ENCODE peak calls at places on chromosomes 5 and 9, in ten cellular contexts. K is body of pancreas, V is HCT116, U is IMR-90, G is upper lobe of left lung, S is uterus, T is stomach, Z is A549, Y is adrenal gland, Q is Peyer's patch. O is an unnamed sample. For H3K4me1, the result is how much of the 10 kb centered on the place peaks cover.

GRCh38 chr5:103256178-103256577 is 2.4 kb upstream of the MACIR start:
- DNase-seq in K (no peak), V (no peak), U (no peak), G (no peak), S (no peak), T (no peak), Z (no peak), Y (no peak), Q (no peak), O (no peak)

GRCh38 chr9:123642291-123643278 is 286.6 kb downstream of the CRB2 start:
- DNase-seq in K (peak), V (no peak), U (peak), G (no peak), S (peak), T (peak), Z (no peak), Y (peak), Q (no peak), O (no peak)

GRCh38 chr9:93012998-93013855 is 45.3 kb upstream of the SUSD3 start:
- DNase-seq in K (no peak), V (no peak), U (no peak), G (no peak), S (peak), T (no peak), Z (no peak), Y (no peak), Q (peak), O (no peak)

GRCh38 chr5:169591636-169592035 is 8.1 kb downstream of the SPDL1 start:
- DNase-seq in K (no peak), V (no peak), U (peak), G (no peak), S (no peak), T (no peak), Z (no peak), Y (no peak), Q (no peak), O (no peak)

GRCh38 chr5:131974956-131975726 is 29.7 kb upstream of the MEIKIN start:
- DNase-seq in K (no peak), V (no peak), U (no peak), G (no peak), S (no peak), T (no peak), Z (no peak), Y (no peak), Q (peak), O (no peak)

GRCh38 chr9:107693620-107694326 is 204.2 kb upstream of the KLF4 start:
- DNase-seq in K (no peak), V (no peak), U (peak), G (no peak), S (no peak), T (no peak), Z (no peak), Y (no peak), Q (no peak), O (no peak)

GRCh38 chr5:142334548-142334947 is 9.7 kb upstream of the SPRY4 start:
- DNase-seq in K (no peak), V (no peak), U (no peak), G (no peak), S (no peak), T (no peak), Z (no peak), Y (no peak), Q (no peak), O (no peak)

GRCh38 chr5:103774736-103775135 is 212.1 kb upstream of the NUDT12 start:
- DNase-seq in K (no peak), V (no peak), U (peak), G (no peak), S (no peak), T (no peak), Z (no peak), Y (no peak), Q (no peak), O (no peak)

GRCh38 chr9:123864291-123864690 is 65.6 kb downstream of the DENND1A start:
- DNase-seq in K (no peak), V (no peak), U (no peak), G (no peak), S (no peak), T (no peak), Z (no peak), Y (no peak), Q (no peak), O (no peak)

DNA sequence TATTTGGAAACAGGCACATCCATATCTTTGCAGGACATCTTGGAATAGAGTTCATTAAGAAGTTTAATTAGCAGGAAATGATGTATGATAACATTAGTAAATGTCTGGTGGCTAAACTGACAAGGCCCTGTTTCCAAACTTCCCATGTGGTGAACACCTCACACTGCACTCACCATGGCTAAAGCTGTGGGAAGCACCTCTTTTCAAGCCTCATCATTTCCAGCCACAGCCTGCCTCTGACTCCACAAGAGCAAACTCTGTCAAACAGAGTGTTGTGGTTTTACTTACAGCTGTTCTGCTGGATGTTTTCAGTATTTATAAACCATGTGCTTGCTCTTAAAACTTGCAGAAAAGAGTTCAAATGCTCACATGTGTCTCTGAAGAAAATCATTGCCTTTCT is 14.9 kb upstream of the NDUFB6 start:
- DNase-seq in K (no peak), V (no peak), U (peak), G (no peak), S (no peak), T (no peak), Z (no peak), Y (no peak), Q (no peak), O (no peak)
- TF ChIP-seq CTCF in K (no peak), V (no peak), U (no peak), G (no peak), S (no peak), T (no peak), Z (no peak), Y (no peak), Q (no peak), O (no peak)

DNA sequence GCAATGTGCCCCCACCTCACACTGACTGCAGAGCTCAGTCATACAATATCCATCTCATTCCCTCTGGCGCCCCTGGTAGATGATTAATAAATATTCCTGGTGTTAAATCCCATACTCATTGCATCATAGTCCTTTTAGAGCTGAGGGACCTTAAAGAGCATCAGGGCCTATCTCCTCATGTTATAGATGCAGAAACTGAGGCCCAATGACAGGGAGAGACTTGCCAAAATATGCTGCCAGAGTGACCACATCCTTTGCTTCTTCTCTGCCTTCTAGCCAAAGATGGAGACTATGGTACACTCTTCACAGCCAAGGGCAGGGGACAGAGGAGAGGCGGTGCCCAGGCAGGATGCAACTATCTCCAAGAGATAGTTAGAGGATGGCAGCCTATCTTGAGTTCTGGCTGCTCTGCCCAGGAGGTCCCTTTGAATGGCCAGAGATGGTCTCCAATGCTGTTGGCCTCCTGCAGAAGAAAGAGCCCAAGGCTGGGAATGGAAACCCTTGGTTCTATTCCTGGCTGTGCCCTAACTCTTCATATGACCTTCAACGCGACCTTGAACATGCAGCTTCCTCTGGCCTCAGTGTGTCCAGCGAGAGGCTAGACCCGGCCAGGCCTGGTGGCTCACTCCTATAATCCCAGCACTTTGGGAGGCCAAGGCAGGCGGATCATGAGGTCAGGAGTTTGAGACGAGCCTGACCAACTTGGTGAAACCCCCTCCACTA is 36.3 kb upstream of the IL17B start:
- DNase-seq in K (no peak), V (no peak), U (no peak), G (no peak), S (no peak), T (no peak), Z (no peak), Y (no peak), Q (no peak), O (no peak)
- H3K4me1 ChIP-seq in K (under half), V (under half), U (half or more), G (under half), S (under half), T (under half), Z (under half), Y (under half), Q (under half), O (under half)

GRCh38 chr5:127070243-127070642 is 3.1 kb downstream of the C5orf63 start:
- DNase-seq in K (no peak), V (no peak), U (no peak), G (no peak), S (no peak), T (no peak), Z (no peak), Y (no peak), Q (no peak), O (no peak)

GRCh38 chr5:127077346-127077745 is 4.0 kb upstream of the C5orf63 start:
- DNase-seq in K (no peak), V (no peak), U (no peak), G (no peak), S (no peak), T (no peak), Z (no peak), Y (no peak), Q (no peak), O (no peak)

GRCh38 chr5:127074466-127074865 is 1.2 kb upstream of the C5orf63 start:
- DNase-seq in K (no peak), V (no peak), U (no peak), G (no peak), S (no peak), T (no peak), Z (no peak), Y (no peak), Q (no peak), O (no peak)

GRCh38 chr5:127076730-127077129 is 3.4 kb upstream of the C5orf63 start:
- DNase-seq in K (no peak), V (no peak), U (peak), G (no peak), S (no peak), T (no peak), Z (no peak), Y (peak), Q (no peak), O (no peak)

GRCh38 chr5:127072861-127073846 is at the start of gene C5orf63:
- DNase-seq in K (peak), V (peak), U (peak), G (peak), S (peak), T (peak), Z (peak), Y (peak), Q (peak), O (peak)
- TF ChIP-seq POLR2A in K (peak), V (peak), U (no peak), G (peak), S (no peak), T (no peak), Z (peak), Y (no peak), Q (peak), O (peak)

DNA sequence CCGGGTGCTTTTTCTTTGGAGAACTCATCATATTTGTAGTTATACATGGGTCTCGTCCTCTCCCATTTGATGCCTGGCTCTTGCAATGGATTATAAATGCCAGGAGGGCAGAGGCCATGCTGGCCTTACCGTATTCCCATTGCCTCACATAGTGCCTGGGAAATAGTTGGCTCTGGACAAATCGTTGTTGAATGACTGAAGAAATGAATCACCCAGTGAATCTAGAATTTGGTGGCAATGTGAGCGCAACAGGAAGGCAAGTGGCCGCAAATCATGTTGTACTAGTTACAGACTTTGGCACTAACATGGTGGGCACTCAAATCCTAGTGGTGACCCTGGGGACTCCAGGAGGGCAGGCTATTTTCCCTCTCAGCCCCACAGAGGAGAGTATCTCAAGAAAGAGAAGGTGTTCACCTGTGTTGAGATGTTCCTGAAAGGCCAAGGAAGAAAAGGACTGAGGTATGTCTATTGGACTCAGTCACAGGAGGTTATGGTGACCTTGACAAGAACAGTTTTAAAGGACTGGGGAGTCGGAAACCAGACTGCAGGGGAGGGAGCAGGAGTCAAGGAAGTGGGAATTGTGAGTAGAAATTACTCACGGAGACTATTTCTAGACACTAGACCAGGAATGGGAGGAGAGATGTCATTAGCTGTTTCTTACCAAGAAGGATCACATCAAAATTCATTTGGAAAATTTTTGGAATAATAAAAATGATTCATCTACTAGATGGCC is 61.7 kb upstream of the COL15A1 start:
- DNase-seq in K (no peak), V (no peak), U (no peak), G (no peak), S (no peak), T (no peak), Z (no peak), Y (no peak), Q (no peak), O (no peak)
- TF ChIP-seq CTCF in K (no peak), V (no peak), U (no peak), G (no peak), S (no peak), T (no peak), Z (no peak), Y (no peak), Q (no peak), O (no peak)

GRCh38 chr9:81633952-81634421 is 55.4 kb downstream of the TLE1 start:
- DNase-seq in K (no peak), V (no peak), U (no peak), G (peak), S (no peak), T (no peak), Z (no peak), Y (no peak), Q (no peak), O (no peak)

GRCh38 chr9:81635526-81636279 is 53.6 kb downstream of the TLE1 start:
- DNase-seq in K (no peak), V (no peak), U (peak), G (no peak), S (no peak), T (no peak), Z (no peak), Y (no peak), Q (no peak), O (no peak)

GRCh38 chr9:81634437-81634836 is 54.9 kb downstream of the TLE1 start:
- DNase-seq in K (no peak), V (no peak), U (no peak), G (no peak), S (no peak), T (no peak), Z (no peak), Y (no peak), Q (no peak), O (no peak)

GRCh38 chr9:81636280-81636653 is 53.1 kb downstream of the TLE1 start:
- DNase-seq in K (no peak), V (no peak), U (no peak), G (no peak), S (no peak), T (no peak), Z (no peak), Y (no peak), Q (no peak), O (no peak)

GRCh38 chr9:81634915-81635516 is 54.3 kb downstream of the TLE1 start:
- DNase-seq in K (no peak), V (no peak), U (peak), G (no peak), S (no peak), T (no peak), Z (no peak), Y (no peak), Q (no peak), O (no peak)
- H3K4me1 ChIP-seq in K (under half), V (under half), U (under half), G (under half), S (under half), T (under half), Z (half or more), Y (under half), Q (under half), O (under half)

DNA sequence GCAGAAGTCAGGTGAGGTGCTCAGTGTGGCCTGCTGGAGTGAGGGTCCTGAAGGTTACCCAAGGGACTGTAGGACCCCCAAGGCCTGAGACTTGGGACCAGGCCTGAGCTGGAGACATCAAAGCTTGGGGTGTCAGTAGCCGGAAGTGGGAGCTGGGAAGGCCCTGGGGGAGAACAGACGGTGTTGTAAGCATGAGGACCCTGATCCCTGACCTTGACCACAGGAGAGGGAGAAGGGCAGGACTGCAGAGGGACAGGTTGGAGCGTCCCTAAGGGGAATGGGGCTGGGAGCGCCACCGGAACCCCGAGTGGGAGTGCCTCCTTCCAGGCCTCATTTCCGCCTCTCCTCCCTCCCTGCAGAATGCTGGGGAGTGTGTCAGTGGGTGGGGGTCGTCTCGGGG is 533 bp downstream of the TTC16 start:
- DNase-seq in K (no peak), V (no peak), U (no peak), G (no peak), S (no peak), T (no peak), Z (no peak), Y (no peak), Q (no peak), O (no peak)
- TF ChIP-seq POLR2A in K (no peak), V (no peak), U (no peak), G (no peak), S (no peak), T (no peak), Z (no peak), Y (no peak), Q (no peak), O (no peak)

GRCh38 chr5:180813418-180813817 is 10.8 kb upstream of the MGAT1 start:
- DNase-seq in K (no peak), V (no peak), U (no peak), G (no peak), S (no peak), T (no peak), Z (no peak), Y (no peak), Q (no peak), O (no peak)
- TF ChIP-seq CTCF in K (no peak), V (no peak), U (no peak), G (no peak), S (no peak), T (no peak), Z (peak), Y (no peak), Q (no peak), O (no peak)